ENCODE peak calls at places on chromosome 5, in six cellular contexts. L, Q, V, U, Z and P are unnamed samples.

GRCh38 chr5:15009420-15009819 is 137.8 kb upstream of the ANKH start:
- DNase-seq in L (peak; percentile 75), Q (no peak), V (no peak), U (peak; percentile 81), Z (no peak), P (no peak)

GRCh38 chr5:74956278-74956677 is 90.1 kb upstream of the FAM169A start:
- DNase-seq in L (peak; percentile 83), Q (no peak), V (no peak), U (no peak), Z (no peak), P (no peak)

GRCh38 chr5:2103940-2104339 is 221.2 kb upstream of the IRX4 start:
- DNase-seq in L (no peak), Q (no peak), V (no peak), U (no peak), Z (no peak), P (no peak)

GRCh38 chr5:171660438-171660837 is 125.2 kb upstream of the SMIM23 start:
- DNase-seq in L (no peak), Q (no peak), V (no peak), U (no peak), Z (no peak), P (no peak)

GRCh38 chr5:151509231-151509630 is 61.8 kb downstream of the SLC36A1 start:
- DNase-seq in L (peak; percentile 66), Q (no peak), V (no peak), U (no peak), Z (no peak), P (no peak)

GRCh38 chr5:4212981-4213819 is 617.6 kb downstream of the IRX1 start:
- DNase-seq in L (no peak), Q (no peak), V (no peak), U (no peak), Z (no peak), P (no peak)

GRCh38 chr5:140345919-140346347 is 470 bp downstream of the HBEGF start:
- DNase-seq in L (peak; percentile 62), Q (no peak), V (peak; percentile 88), U (peak; percentile 71), Z (peak; percentile 82), P (no peak)

GRCh38 chr5:79069488-79070001 is at the start of the genes BHMT2 and DMGDH:
- DNase-seq in L (no peak), Q (no peak), V (peak; percentile 75), U (no peak), Z (peak; percentile 68), P (no peak)

GRCh38 chr5:3694819-3695218 is 99.2 kb downstream of the IRX1 start:
- DNase-seq in L (peak; percentile 8), Q (no peak), V (no peak), U (no peak), Z (no peak), P (no peak)

GRCh38 chr5:32520995-32521394 is 64.4 kb upstream of the SUB1 start:
- DNase-seq in L (no peak), Q (no peak), V (no peak), U (no peak), Z (no peak), P (no peak)

GRCh38 chr5:32520326-32520725 is 65.0 kb upstream of the SUB1 start:
- DNase-seq in L (no peak), Q (no peak), V (no peak), U (no peak), Z (no peak), P (no peak)

GRCh38 chr5:32522429-32523143 is 62.8 kb upstream of the SUB1 start:
- DNase-seq in L (no peak), Q (no peak), V (peak; percentile 80), U (no peak), Z (peak; percentile 63), P (no peak)

GRCh38 chr5:32526815-32527214 is 58.5 kb upstream of the SUB1 start:
- DNase-seq in L (no peak), Q (no peak), V (no peak), U (no peak), Z (no peak), P (no peak)

DNA sequence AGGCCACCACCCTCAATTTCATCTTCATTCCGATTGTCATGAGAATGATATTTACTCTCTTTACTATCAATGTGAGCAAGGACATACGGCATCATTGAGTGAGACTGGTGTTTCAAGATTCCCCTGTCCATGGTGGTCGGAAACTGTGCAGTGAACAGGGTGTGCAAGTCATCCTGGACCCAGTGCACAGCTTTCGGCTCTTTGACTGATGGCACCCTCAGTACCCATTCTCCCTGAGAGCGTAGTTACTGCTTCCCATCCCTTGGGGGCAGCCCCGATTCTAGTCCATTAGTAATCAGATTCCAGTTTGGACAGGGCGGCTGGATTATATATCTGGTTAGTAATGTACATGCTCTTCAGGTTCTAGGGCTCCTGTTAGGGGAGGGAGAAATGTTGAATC is 61.7 kb upstream of the SUB1 start:
- DNase-seq in L (no peak), Q (no peak), V (no peak), U (no peak), Z (no peak), P (no peak)
- TF ChIP-seq CTCF in L (no peak), Q (no peak), V (no peak), U (no peak), Z (no peak), P (no peak)

GRCh38 chr5:126562823-126563222 is 32.2 kb downstream of the ALDH7A1 start:
- DNase-seq in L (no peak), Q (no peak), V (no peak), U (no peak), Z (no peak), P (no peak)

DNA sequence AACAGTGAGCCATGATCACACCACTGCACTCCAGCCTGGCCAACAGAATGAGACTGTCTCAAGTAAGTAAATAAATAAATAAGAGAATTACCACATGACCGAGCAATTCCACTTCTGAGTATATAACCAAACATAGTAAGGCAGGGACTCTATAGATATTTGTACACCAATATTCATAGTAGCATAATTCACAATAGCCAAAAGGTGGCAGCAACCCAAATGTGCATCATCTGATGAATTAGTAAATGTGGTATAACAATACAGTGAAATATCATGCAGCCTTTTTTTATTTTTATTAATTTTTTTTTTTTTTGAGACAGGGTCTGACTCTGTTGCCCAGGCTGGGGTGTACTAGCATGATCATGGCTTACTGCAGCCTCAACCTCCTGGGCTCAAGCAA is 33.1 kb downstream of the ALDH7A1 start:
- DNase-seq in L (no peak), Q (no peak), V (no peak), U (no peak), Z (no peak), P (no peak)
- TF ChIP-seq CTCF in L (no peak), Q (no peak), V (no peak), U (no peak), Z (no peak), P (no peak)

DNA sequence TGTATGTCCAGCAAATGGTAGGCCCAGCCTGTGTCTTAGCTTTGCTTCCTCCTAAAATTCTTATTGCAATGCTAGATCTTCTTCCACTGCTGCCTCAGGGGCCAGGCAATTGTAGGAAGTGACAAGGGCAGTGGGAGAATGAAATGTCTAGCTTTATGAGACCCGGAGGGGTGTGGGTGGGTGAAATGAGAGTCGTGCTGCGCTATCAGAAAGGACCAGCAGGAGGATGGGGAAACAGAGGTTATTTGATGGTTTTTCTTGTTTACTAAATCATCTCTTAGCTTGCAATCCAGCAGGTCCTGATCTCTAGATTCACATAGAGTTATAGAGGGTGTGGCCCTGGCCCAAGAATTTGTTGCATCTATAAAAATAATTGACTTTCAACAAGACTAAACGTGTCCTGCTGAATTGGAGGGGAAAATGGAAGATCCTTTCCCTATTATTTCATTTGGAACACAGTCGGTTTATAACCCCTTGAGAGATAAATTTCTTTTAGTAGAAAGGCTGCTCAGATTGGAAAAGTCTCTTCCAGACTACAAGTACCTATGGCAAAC is 43.6 kb downstream of the ZNF366 start:
- DNase-seq in L (peak; percentile 46), Q (no peak), V (no peak), U (no peak), Z (no peak), P (no peak)
- TF ChIP-seq CTCF in L (no peak), Q (no peak), V (no peak), U (no peak), Z (no peak), P (no peak)

DNA sequence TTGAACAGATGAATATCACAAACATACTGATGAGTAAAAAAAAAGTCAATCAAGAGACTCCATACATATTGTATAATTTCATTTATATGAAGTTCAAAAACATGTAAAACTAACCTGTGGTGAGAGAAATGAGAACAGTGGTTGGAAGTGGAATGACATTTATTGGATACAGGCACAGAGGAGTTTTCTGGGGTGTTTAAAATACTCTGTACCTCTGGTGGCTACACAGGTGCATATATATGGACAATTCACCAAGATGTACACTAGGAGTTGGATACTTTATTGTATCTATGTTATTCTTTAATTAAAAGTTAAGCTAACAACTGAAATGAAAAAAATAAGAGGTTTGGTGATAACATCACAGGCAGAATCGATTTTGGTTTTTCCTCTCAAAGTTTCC is 14.1 kb downstream of the FOXD1 start:
- DNase-seq in L (no peak), Q (no peak), V (no peak), U (no peak), Z (no peak), P (no peak)
- TF ChIP-seq CTCF in L (peak; percentile 29), Q (peak; percentile 2), V (peak; percentile 5), U (no peak), Z (no peak), P (no peak)

DNA sequence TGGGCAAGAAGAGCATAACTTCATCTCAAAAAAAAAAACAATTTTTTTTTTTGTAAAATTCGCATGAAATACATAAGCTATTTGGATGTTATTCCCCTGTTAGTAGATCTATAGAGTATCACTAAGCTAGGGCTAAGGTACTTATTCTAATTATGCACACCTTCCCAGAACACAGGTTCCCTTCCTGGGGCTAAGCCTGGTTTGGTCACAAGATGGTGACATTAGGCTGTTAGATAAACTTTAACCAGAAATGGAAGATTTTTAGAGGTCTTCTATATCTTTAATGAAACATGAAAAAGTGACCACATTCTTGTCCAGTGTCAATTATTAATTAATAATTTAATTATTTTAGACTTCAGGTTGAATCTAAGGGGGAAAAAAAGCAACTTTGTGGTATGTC is 433.5 kb downstream of the CDH18 start:
- DNase-seq in L (no peak), Q (no peak), V (no peak), U (no peak), Z (no peak), P (no peak)
- TF ChIP-seq CTCF in L (no peak), Q (no peak), V (no peak), U (no peak), Z (no peak), P (no peak)

DNA sequence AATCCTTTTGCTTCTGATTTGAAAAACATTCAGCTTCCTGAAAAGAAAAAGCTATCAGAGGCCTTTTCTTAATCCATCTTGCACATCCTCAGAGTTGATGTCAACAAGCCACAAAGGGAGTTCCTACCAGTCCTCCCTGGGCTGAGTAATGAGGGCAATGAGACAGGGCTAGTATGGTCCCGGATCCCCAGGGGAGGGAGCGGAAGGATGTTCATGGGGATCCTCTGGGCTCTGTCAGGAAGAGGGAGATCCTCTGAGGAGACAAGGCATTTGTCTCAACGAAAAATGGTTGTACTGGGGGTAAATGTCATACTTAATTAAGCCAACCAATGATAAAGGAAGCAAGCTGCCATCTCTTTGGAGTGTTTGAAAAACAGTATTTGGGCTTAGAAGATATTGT is 195.3 kb downstream of the DTWD2 start:
- DNase-seq in L (no peak), Q (no peak), V (no peak), U (no peak), Z (no peak), P (no peak)
- TF ChIP-seq CTCF in L (no peak), Q (no peak), V (no peak), U (no peak), Z (no peak), P (no peak)

DNA sequence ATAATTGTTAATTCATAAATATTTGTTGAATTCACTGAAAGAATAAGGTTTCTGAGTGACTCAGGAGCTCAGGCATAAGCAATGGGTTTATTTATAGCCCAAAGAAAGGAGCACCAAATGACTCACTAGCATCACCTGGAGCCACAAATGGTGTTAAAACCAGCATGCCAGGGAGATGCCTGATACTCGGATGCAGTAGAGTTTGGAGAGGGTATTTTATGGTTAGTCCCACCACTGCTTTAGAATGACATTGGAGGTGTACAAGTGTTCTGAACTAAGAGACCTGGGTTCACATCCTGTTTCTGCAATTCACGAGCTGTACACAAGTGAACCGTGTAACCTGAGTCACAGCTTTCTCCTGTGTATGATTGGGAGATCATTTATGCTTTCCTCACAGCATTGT is 25.2 kb downstream of the CCL28 start:
- DNase-seq in L (peak; percentile 63), Q (no peak), V (no peak), U (no peak), Z (no peak), P (peak; percentile 38)
- TF ChIP-seq CTCF in L (no peak), Q (no peak), V (no peak), U (peak; percentile 2), Z (no peak), P (no peak)